ENCODE peak calls at places on chromosomes 1 and 21, in eight cellular contexts. V is retinal pigment epithelial cell, G is left ventricle myocardium inferior, I is BE2C, O is IMR-90, B is BJ, N is cardiac fibroblast, U is fibroblast of mammary gland. L is an unnamed sample.

GRCh38 chr1:16980473-16981268 is at the start of gene MFAP2:
- DNase-seq in N (peak), O (no peak), U (peak), V (no peak), I (no peak), B (no peak), G (no peak), L (no peak)

GRCh38 chr1:29683472-29683871 is 447.1 kb downstream of the PTPRU start:
- DNase-seq in N (no peak), U (no peak), G (no peak), I (no peak), V (no peak), B (no peak), O (no peak), L (no peak)

GRCh38 chr1:203328714-203329122 is 22.2 kb downstream of the FMOD start:
- DNase-seq in U (no peak), O (no peak), V (peak), N (no peak), I (peak), B (no peak), G (no peak), L (peak)

GRCh38 chr1:193256019-193256418 is 69.6 kb upstream of the B3GALT2 start:
- DNase-seq in N (no peak), G (no peak), B (no peak), I (no peak), V (no peak), O (no peak), U (no peak), L (no peak)

GRCh38 chr1:245493029-245493428 is 338.2 kb downstream of the KIF26B start:
- DNase-seq in O (no peak), I (peak), U (no peak), N (peak), V (no peak), G (no peak), B (no peak), L (no peak)

GRCh38 chr1:42952353-42953001 is 6.2 kb downstream of the SLC2A1 start:
- DNase-seq in O (no peak), B (no peak), I (no peak), U (no peak), V (no peak), N (no peak), G (no peak), L (no peak)

GRCh38 chr1:244352156-244352830 is 99.4 kb downstream of the ADSS2 start:
- DNase-seq in G (no peak), O (no peak), V (no peak), N (no peak), I (no peak), B (no peak), U (no peak), L (no peak)

GRCh38 chr1:44305962-44306422 is 49.1 kb downstream of the ERI3 start:
- DNase-seq in G (no peak), V (no peak), O (no peak), I (no peak), B (no peak), U (no peak), N (no peak), L (no peak)

GRCh38 chr1:201542166-201543045 is 3.5 kb downstream of the NAV1 start:
- DNase-seq in V (no peak), U (peak), I (no peak), B (no peak), O (peak), N (peak), G (peak), L (no peak)

GRCh38 chr21:46424062-46424591 is 34.6 kb upstream of the DIP2A start:
- DNase-seq in I (no peak), U (no peak), B (no peak), G (no peak), V (no peak), N (no peak), O (no peak), L (no peak)

GRCh38 chr1:32775640-32776337 is 41.4 kb downstream of the YARS1 start:
- DNase-seq in G (no peak), O (peak), U (peak), B (no peak), I (no peak), V (no peak), N (peak), L (no peak)

GRCh38 chr1:158203693-158204457 is 23.2 kb downstream of the CD1D start:
- DNase-seq in I (peak), U (peak), B (no peak), V (peak), G (no peak), O (peak), N (peak), L (peak)

GRCh38 chr1:185786524-185786923 is 52.3 kb downstream of the HMCN1 start:
- DNase-seq in B (peak), N (peak), V (no peak), I (no peak), U (peak), G (no peak), O (peak), L (no peak)

GRCh38 chr1:154502066-154502741 is at the start of the genes SHE and TDRD10:
- DNase-seq in U (no peak), G (peak), N (no peak), O (no peak), B (no peak), V (no peak), I (no peak), L (no peak)

GRCh38 chr1:117651616-117652015 is 45.8 kb downstream of the TENT5C start:
- DNase-seq in I (no peak), V (no peak), N (no peak), O (no peak), U (no peak), G (no peak), B (no peak), L (no peak)

GRCh38 chr1:4652631-4653327 is 1.6 kb upstream of the AJAP1 start:
- DNase-seq in I (peak), B (no peak), G (peak), U (peak), N (peak), V (no peak), O (no peak), L (no peak)

GRCh38 chr1:87329051-87329755 is 523 bp downstream of the LMO4 start:
- DNase-seq in B (no peak), G (peak), O (peak), U (peak), N (peak), V (no peak), I (peak), L (no peak)

GRCh38 chr1:45895406-45895805 is 92.0 kb downstream of the MAST2 start:
- DNase-seq in U (no peak), N (peak), I (no peak), V (no peak), G (no peak), B (no peak), O (no peak), L (no peak)

GRCh38 chr1:20472860-20473711 is 12.9 kb downstream of the CAMK2N1 start:
- DNase-seq in O (peak), I (peak), N (peak), B (no peak), V (no peak), G (peak), U (peak), L (no peak)

GRCh38 chr1:49864597-49864996 is 159.2 kb downstream of the AGBL4 start:
- DNase-seq in G (no peak), B (no peak), V (no peak), I (peak), U (no peak), O (no peak), N (no peak), L (no peak)

GRCh38 chr1:64953241-64953640 is 13.1 kb downstream of the JAK1 start:
- DNase-seq in B (no peak), I (no peak), N (no peak), U (no peak), G (no peak), O (no peak), V (no peak), L (no peak)

GRCh38 chr1:110443393-110443918 is 7.5 kb upstream of the PROK1 start:
- DNase-seq in N (no peak), B (no peak), O (no peak), G (no peak), U (no peak), V (no peak), I (no peak), L (no peak)

GRCh38 chr1:178262101-178262500 is 168.2 kb downstream of the RASAL2 start:
- DNase-seq in G (no peak), B (no peak), N (peak), I (no peak), V (peak), U (peak), O (peak), L (no peak)
- H3K4me3 ChIP-seq in G (no peak), B (no peak), N (no peak), I (no peak), V (no peak), U (no peak), O (no peak), L (no peak)

DNA sequence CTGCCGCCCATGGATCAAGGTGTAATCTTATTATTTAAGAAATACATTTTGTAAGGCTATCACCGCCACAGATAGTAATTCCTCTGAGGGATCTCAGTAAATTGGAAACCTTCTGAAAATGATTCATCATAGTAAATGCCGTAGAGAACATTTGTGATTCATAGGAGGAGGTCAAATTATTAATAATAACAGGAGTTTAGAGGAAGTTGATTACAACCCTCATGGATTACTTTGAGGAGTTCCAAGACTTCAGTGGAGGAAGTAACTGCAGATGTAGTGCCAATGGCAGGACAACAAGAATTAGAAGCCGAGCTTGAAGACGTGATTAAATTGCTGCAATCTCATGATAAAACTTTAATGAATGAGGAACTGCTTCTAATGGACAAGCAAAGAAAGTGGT is 280.1 kb downstream of the PTPRC start:
- DNase-seq in N (peak), U (peak), O (peak), I (no peak), B (no peak), V (no peak), G (no peak), L (no peak)
- H3K4me3 ChIP-seq in N (no peak), U (no peak), O (no peak), I (no peak), B (no peak), V (no peak), G (no peak), L (no peak)

GRCh38 chr1:161198877-161199431 is at the start of gene ADAMTS4:
- DNase-seq in O (peak), G (peak), I (no peak), V (no peak), B (no peak), N (peak), U (peak), L (no peak)
- H3K4me3 ChIP-seq in O (no peak), G (peak), I (peak), V (no peak), B (peak), N (peak), U (peak), L (no peak)

GRCh38 chr1:160101037-160101716 is 2.8 kb upstream of the IGSF8 start:
- DNase-seq in U (peak), I (peak), G (peak), O (peak), B (no peak), N (peak), V (no peak), L (no peak)
- H3K4me3 ChIP-seq in U (no peak), I (peak), G (peak), O (no peak), B (no peak), N (no peak), V (no peak), L (no peak)

GRCh38 chr1:1356796-1357401 is 1.5 kb downstream of the MXRA8 start:
- DNase-seq in B (no peak), N (no peak), V (no peak), G (no peak), I (peak), O (no peak), U (no peak), L (no peak)
- H3K4me3 ChIP-seq in B (peak), N (peak), V (peak), G (peak), I (no peak), O (peak), U (peak), L (peak)

DNA sequence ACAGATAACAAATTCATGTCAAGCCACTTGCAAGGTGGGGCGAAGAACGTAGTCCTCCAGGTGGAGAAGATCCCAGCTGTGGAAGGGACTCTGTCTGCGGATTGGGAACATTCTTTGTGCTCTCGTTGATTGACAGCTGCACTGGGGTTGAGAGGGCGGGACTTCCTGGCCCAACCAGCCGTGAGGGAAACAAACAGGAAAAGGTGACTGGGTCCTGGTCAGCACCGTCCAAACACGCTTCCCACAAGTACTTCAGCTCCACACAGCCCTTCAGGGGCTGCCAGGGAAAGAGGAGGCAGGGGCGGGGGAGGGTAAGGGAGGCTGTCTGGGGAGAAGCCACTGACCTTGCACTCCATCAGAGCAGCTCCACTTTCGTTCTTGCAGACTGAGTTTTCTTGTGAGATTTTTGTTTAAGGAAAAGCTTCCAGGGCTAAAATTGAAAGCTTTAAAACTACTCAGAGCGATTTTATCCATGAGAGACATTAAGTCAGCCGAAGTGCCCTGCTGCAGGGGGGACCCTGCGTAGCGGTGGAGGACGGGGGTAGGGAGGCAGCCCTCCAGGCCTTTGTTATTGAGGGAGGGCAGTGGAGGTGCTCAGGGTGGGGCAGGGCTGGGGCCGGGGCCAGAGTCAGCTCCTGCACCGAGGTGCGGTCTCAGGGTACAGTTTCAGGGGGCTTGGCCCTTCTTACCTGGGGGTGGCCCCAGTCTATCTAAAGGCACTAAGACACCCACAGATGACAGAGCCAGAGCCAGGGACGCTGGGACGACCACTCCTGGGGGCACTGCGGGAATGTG is 21.6 kb upstream of the STUM start:
- DNase-seq in B (no peak), U (peak), O (peak), G (peak), N (peak), I (peak), V (no peak), L (no peak)
- H3K4me3 ChIP-seq in B (no peak), U (no peak), O (peak), G (peak), N (no peak), I (peak), V (no peak), L (no peak)